ENCODE peak calls at places on chromosomes 11 and 22, in six cellular contexts. M is A549, X is heart left ventricle, R is IMR-90, G is endothelial cell of umbilical vein, B is transverse colon. S is an unnamed sample.

GRCh38 chr11:118224512-118225180 is at the start of gene JAML:
- DNase-seq in M (no peak), X (no peak), R (no peak), G (no peak), B (peak; percentile 60), S (no peak)

GRCh38 chr11:95398437-95399112 is 167.6 kb upstream of the SESN3 start:
- DNase-seq in M (no peak), X (no peak), R (no peak), G (no peak), B (no peak), S (no peak)

GRCh38 chr11:69443968-69444364 is 37.5 kb upstream of the LINC01488 start:
- DNase-seq in M (no peak), X (peak; percentile 54), R (peak; percentile 58), G (peak; percentile 31), B (no peak), S (no peak)

GRCh38 chr22:19178065-19178658 is 374 bp downstream of the SLC25A1 start:
- DNase-seq in M (peak; percentile 13), X (peak; percentile 61), R (peak; percentile 11), G (peak; percentile 46), B (peak; percentile 72), S (no peak)

GRCh38 chr11:36452231-36452630 is 57.8 kb downstream of the TRAF6 start:
- DNase-seq in M (no peak), X (no peak), R (peak; percentile 32), G (no peak), B (no peak), S (no peak)

GRCh38 chr11:1391165-1392010 is 1.7 kb downstream of the BRSK2 start:
- DNase-seq in M (no peak), X (no peak), R (no peak), G (no peak), B (no peak), S (no peak)

GRCh38 chr22:25228822-25229221 is 9.4 kb downstream of the CRYBB2 start:
- DNase-seq in M (no peak), X (no peak), R (no peak), G (no peak), B (no peak), S (no peak)

GRCh38 chr11:79439893-79440450 is 858 bp downstream of the TENM4 start:
- DNase-seq in M (no peak), X (peak; percentile 25), R (no peak), G (no peak), B (no peak), S (no peak)

GRCh38 chr22:20524004-20524481 is 16.6 kb downstream of the MED15 start:
- DNase-seq in M (no peak), X (no peak), R (peak; percentile 65), G (no peak), B (no peak), S (no peak)

GRCh38 chr11:2761131-2762030 is 61.6 kb upstream of the KCNQ1OT1 start:
- DNase-seq in M (no peak), X (no peak), R (no peak), G (no peak), B (peak; percentile 36), S (no peak)

GRCh38 chr11:119728226-119728626 is 774 bp downstream of the NECTIN1 start:
- DNase-seq in M (peak; percentile 37), X (no peak), R (no peak), G (peak; percentile 14), B (peak; percentile 25), S (peak; percentile 24)

GRCh38 chr11:71339178-71339881 is 87.0 kb upstream of the SHANK2 start:
- DNase-seq in M (no peak), X (no peak), R (no peak), G (no peak), B (no peak), S (peak; percentile 19)

GRCh38 chr11:86058360-86058759 is 10.5 kb downstream of the PICALM start:
- DNase-seq in M (no peak), X (no peak), R (no peak), G (no peak), B (no peak), S (no peak)

GRCh38 chr11:120513436-120514315 is 2.1 kb downstream of the GRIK4 start:
- DNase-seq in M (no peak), X (no peak), R (no peak), G (no peak), B (no peak), S (no peak)

GRCh38 chr11:87832216-87832615 is 343.0 kb downstream of the RAB38 start:
- DNase-seq in M (no peak), X (no peak), R (no peak), G (no peak), B (no peak), S (no peak)

GRCh38 chr11:76626266-76626665 is 44.3 kb downstream of the LRRC32 start:
- DNase-seq in M (no peak), X (no peak), R (no peak), G (no peak), B (no peak), S (no peak)

GRCh38 chr22:44259366-44260215 is 53.2 kb downstream of the SHISAL1 start:
- DNase-seq in M (no peak), X (no peak), R (no peak), G (no peak), B (no peak), S (no peak)

GRCh38 chr11:45936655-45937054 is 14.2 kb downstream of the LARGE2 start:
- DNase-seq in M (no peak), X (no peak), R (no peak), G (no peak), B (no peak), S (no peak)

GRCh38 chr22:19942886-19943664 is 1.5 kb upstream of the TXNRD2 start:
- DNase-seq in M (no peak), X (no peak), R (peak; percentile 94), G (peak; percentile 72), B (no peak), S (peak; percentile 65)

GRCh38 chr22:35337932-35338331 is 38.2 kb downstream of the TOM1 start:
- DNase-seq in M (no peak), X (no peak), R (no peak), G (no peak), B (no peak), S (no peak)

GRCh38 chr11:204587-205109 is 2.6 kb downstream of the BET1L start:
- DNase-seq in M (no peak), X (no peak), R (no peak), G (no peak), B (no peak), S (peak; percentile 3)

GRCh38 chr11:119584193-119585037 is 144.6 kb downstream of the NECTIN1 start:
- DNase-seq in M (peak; percentile 28), X (no peak), R (peak; percentile 63), G (peak; percentile 64), B (no peak), S (peak; percentile 75)

GRCh38 chr11:96817488-96817887 is 427.7 kb downstream of the JRKL start:
- DNase-seq in M (no peak), X (no peak), R (no peak), G (no peak), B (no peak), S (no peak)

GRCh38 chr11:14974021-14974698 is 2.0 kb upstream of the CALCA start:
- DNase-seq in M (no peak), X (no peak), R (no peak), G (peak; percentile 10), B (no peak), S (no peak)

GRCh38 chr11:9916480-9916879 is 252.6 kb downstream of the SWAP70 start:
- DNase-seq in M (no peak), X (no peak), R (no peak), G (no peak), B (no peak), S (no peak)

GRCh38 chr11:79440451-79441158 is at the start of gene TENM4:
- DNase-seq in M (no peak), X (peak; percentile 65), R (peak; percentile 92), G (peak; percentile 8), B (peak; percentile 35), S (peak; percentile 40)

GRCh38 chr11:8810331-8811301 is 100.4 kb upstream of the AKIP1 start:
- DNase-seq in M (no peak), X (peak; percentile 89), R (peak; percentile 81), G (peak; percentile 38), B (peak; percentile 83), S (peak; percentile 83)

GRCh38 chr11:6617315-6617781 is 1.9 kb downstream of the TPP1 start:
- DNase-seq in M (no peak), X (no peak), R (no peak), G (peak; percentile 36), B (no peak), S (no peak)
- TF ChIP-seq POLR2A in M (no peak), X (no peak), R (no peak), G (no peak), B (no peak), S (no peak)

DNA sequence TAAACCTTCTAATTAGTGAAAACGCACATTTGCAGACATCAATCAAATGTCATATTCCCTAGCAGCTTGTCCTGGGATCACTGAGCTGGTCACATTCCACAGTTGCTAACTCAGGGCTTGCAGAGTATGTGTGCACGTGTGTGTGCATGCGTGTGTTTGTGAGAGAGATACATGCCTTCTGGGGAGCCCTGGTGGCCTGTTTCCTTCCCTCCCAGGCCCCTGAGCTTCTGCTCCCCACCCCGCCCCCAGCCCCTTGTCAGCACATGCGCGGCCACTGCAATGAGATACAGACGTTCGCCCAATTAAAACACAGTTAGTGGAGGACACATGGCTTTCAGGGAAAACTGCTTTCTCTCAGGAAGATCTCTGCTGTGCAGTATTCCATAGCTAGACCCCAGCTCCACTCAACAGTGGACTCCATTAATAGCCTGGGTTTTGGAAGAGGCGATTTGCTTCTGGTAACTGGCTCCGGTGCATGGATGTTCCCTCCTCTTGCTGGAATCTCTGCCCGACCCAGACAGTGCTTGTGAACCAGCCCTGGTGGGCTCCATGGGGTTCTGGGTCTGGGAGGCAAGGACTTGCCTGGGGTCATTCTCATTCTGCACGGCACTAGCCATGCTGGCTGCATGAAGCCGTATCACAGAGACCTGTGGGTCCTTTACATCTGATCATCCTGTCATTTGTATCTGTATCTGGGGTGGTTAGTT is 17.8 kb downstream of the LRP5 start:
- DNase-seq in M (no peak), X (no peak), R (peak; percentile 53), G (no peak), B (no peak), S (no peak)
- H3K4me1 ChIP-seq in M (peaks cover 13% of the 10 kb centered on the region), X (peaks cover 78% of the 10 kb centered on the region), R (peaks cover 16% of the 10 kb centered on the region), G (peaks cover 53% of the 10 kb centered on the region), B (peaks cover 70% of the 10 kb centered on the region), S (no peaks in the 10 kb centered on the region)

GRCh38 chr11:64246874-64247728 is at the start of gene PPP1R14B:
- DNase-seq in M (peak; percentile 84), X (peak; percentile 93), R (peak; percentile 80), G (peak; percentile 80), B (peak; percentile 92), S (peak; percentile 83)
- TF ChIP-seq POLR2A in M (peak; percentile 14), X (no peak), R (peak; percentile 72), G (peak; percentile 14), B (peak; percentile 54), S (peak; percentile 33)

DNA sequence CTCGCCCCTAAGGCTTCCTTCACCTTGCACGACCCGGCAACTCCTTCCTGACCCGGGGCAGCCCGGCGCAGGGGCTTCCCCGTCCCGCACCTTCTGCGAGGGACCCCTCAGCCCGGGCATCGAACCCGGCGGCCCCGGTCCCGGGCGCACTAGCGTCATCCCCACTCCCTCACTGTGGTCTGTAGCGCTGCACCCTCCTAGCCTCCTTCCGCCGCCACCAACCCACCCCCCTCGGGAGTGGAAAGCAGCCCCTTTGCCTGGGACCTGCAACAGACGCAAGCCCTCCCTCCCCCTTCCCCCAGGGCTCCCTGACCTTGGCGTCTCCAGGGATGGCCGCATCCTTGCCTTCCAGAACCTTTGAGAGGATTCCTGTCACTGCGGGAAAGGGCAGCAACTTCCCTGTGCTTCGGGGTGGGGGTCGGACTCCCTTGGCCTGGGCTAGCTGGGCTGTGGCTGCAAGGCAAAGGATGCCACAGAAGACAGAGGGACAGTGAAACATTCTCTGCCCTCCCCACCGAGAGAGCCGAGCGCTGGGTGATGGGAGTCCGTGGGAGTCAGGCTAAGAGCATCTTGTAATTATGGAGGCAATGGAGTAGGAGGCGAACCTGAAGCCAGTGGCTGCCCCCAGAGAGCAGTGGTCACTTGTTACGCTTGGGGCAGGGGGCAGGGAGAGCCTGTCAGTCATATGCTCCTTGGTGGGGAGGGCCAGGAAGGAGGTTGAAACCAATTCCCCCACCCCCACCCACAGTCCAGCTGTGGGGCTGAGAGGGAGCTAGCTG is 835 bp downstream of the TMEM132A start:
- DNase-seq in M (no peak), X (no peak), R (no peak), G (no peak), B (no peak), S (no peak)
- H3K4me1 ChIP-seq in M (peaks cover 20% of the 10 kb centered on the region), X (peaks cover 22% of the 10 kb centered on the region), R (peaks cover 14% of the 10 kb centered on the region), G (peaks cover 10% of the 10 kb centered on the region), B (peaks cover 19% of the 10 kb centered on the region), S (no peaks in the 10 kb centered on the region)

S was measured in prostate gland.